ENCODE peak calls at places on chromosomes 6 and 20, in four cellular contexts. D is Peyer's patch, G is neuronal stem cell, J is aorta. W is an unnamed sample.

GRCh38 chr20:33689973-33690372 is 3.8 kb upstream of the E2F1 start:
- DNase-seq in D (no peak), G (no peak), J (no peak), W (no peak)

GRCh38 chr6:108039681-108040080 is 34.9 kb downstream of the OSTM1 start:
- DNase-seq in D (no peak), G (no peak), J (no peak), W (no peak)

GRCh38 chr6:148074735-148075134 is 267.9 kb upstream of the SASH1 start:
- DNase-seq in D (no peak), G (no peak), J (no peak), W (no peak)

GRCh38 chr6:134063966-134064445 is 11.6 kb upstream of the SLC2A12 start:
- DNase-seq in D (no peak), G (peak; percentile 64), J (peak; percentile 62), W (peak; percentile 81)

GRCh38 chr20:22763257-22763906 is 179.0 kb upstream of the FOXA2 start:
- DNase-seq in D (no peak), G (no peak), J (peak; percentile 67), W (no peak)

GRCh38 chr6:167815296-167815980 is 11.3 kb upstream of the AFDN start:
- DNase-seq in D (no peak), G (no peak), J (no peak), W (no peak)

GRCh38 chr20:50344232-50345071 is 153.8 kb downstream of the CEBPB start:
- DNase-seq in D (no peak), G (no peak), J (no peak), W (no peak)

GRCh38 chr20:15642099-15642498 is 931.1 kb downstream of the KIF16B start:
- DNase-seq in D (no peak), G (no peak), J (no peak), W (no peak)

GRCh38 chr6:153088796-153089195 is 42.3 kb downstream of the RGS17 start:
- DNase-seq in D (no peak), G (no peak), J (no peak), W (no peak)

GRCh38 chr20:43584448-43585138 is 6.1 kb upstream of the IFT52 start:
- DNase-seq in D (no peak), G (no peak), J (no peak), W (no peak)

GRCh38 chr6:42292002-42292735 is 74.5 kb upstream of the MRPS10 start:
- DNase-seq in D (no peak), G (no peak), J (no peak), W (no peak)

GRCh38 chr20:11890331-11891080 is 27.2 kb upstream of the BTBD3 start:
- DNase-seq in D (peak; percentile 92), G (peak; percentile 91), J (peak; percentile 92), W (peak; percentile 94)

GRCh38 chr6:22362361-22362760 is 65.5 kb upstream of the PRL start:
- DNase-seq in D (no peak), G (no peak), J (no peak), W (no peak)

GRCh38 chr6:79984261-79984660 is 20.2 kb upstream of the TTK start:
- DNase-seq in D (no peak), G (no peak), J (no peak), W (peak; percentile 17)

GRCh38 chr6:38180586-38180985 is 361.1 kb downstream of the ZFAND3 start:
- DNase-seq in D (no peak), G (no peak), J (no peak), W (no peak)

GRCh38 chr6:163715846-163716245 is 301.3 kb downstream of the QKI start:
- DNase-seq in D (no peak), G (no peak), J (no peak), W (no peak)

GRCh38 chr20:43442310-43442880 is 15.3 kb upstream of the SRSF6 start:
- DNase-seq in D (no peak), G (no peak), J (no peak), W (no peak)

GRCh38 chr6:159762681-159763293 is 942 bp downstream of the ACAT2 start:
- DNase-seq in D (no peak), G (no peak), J (peak; percentile 49), W (no peak)

GRCh38 chr6:131970460-131970859 is 19.3 kb upstream of the CCN2 start:
- DNase-seq in D (no peak), G (no peak), J (no peak), W (no peak)

GRCh38 chr20:44069203-44069931 is 117.6 kb downstream of the JPH2 start:
- DNase-seq in D (no peak), G (no peak), J (no peak), W (no peak)

GRCh38 chr6:114108119-114109002 is 137.4 kb upstream of the HDAC2 start:
- DNase-seq in D (peak; percentile 62), G (peak; percentile 53), J (peak; percentile 78), W (peak; percentile 72)

GRCh38 chr20:55676097-55676496 is 329.2 kb downstream of the CBLN4 start:
- DNase-seq in D (no peak), G (no peak), J (no peak), W (no peak)
- H3K9me3 ChIP-seq in D (no peaks in the 10 kb centered on the region), G (no peaks in the 10 kb centered on the region), J (no peaks in the 10 kb centered on the region), W (peaks cover 13% of the 10 kb centered on the region)

GRCh38 chr20:41336711-41337492 is 3.7 kb upstream of the LPIN3 start:
- DNase-seq in D (no peak), G (no peak), J (no peak), W (no peak)

GRCh38 chr20:41340327-41341055 is at the start of gene LPIN3:
- DNase-seq in D (peak; percentile 97), G (peak; percentile 91), J (peak; percentile 89), W (peak; percentile 89)

GRCh38 chr20:41335591-41335990 is 5.0 kb upstream of the LPIN3 start:
- DNase-seq in D (no peak), G (no peak), J (no peak), W (no peak)

GRCh38 chr20:41342474-41343464 is 2.1 kb downstream of the LPIN3 start:
- DNase-seq in D (no peak), G (no peak), J (peak; percentile 40), W (no peak)

DNA sequence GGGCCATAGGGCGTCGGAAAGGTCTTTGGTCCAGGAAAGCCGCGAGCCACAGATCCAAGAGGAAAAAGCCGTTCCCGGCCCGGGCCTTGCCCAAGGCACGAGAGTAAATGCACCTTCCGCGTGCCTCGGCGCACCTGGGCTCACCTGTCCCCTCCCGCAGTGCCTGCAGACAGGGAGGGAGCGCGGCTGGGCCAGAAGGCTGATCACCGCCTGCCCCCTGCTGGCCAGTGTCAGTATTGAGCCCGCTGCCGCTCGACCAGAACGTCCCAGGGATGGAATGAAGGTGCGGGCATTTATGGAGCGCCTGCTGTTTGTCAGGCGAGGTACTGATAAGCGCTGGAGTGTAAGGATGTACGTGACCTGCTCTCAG is 679 bp upstream of the LPIN3 start:
- DNase-seq in D (peak; percentile 98), G (peak; percentile 79), J (peak; percentile 86), W (peak; percentile 70)
- H3K27ac ChIP-seq in D (no peak overlapping the region), G (no peak overlapping the region), J (peak overlapping the region; percentile 55), W (no peak overlapping the region)

DNA sequence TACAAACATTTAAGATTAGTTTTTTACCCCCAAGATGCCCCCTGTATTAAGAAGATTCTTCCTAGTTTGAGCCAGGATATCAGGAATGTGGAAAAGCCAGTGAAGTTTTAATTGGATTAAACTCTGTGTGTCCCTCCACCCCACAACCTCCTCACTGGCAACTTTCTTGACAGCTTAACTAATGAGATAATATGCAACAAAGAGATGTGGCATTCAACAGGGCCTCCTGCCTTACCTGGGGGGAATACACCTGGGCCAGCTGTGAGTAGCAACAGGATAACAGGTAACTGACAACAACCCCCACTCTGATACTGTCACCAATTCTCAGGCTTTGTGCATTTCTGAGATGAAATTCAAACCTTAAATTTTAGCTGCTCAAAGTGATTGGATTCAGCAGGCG is 512.3 kb downstream of the TFAP2B start:
- DNase-seq in D (no peak), G (no peak), J (no peak), W (no peak)
- H3K4me3 ChIP-seq in D (no peak overlapping the region), G (no peak overlapping the region), J (no peak overlapping the region), W (no peak overlapping the region)

DNA sequence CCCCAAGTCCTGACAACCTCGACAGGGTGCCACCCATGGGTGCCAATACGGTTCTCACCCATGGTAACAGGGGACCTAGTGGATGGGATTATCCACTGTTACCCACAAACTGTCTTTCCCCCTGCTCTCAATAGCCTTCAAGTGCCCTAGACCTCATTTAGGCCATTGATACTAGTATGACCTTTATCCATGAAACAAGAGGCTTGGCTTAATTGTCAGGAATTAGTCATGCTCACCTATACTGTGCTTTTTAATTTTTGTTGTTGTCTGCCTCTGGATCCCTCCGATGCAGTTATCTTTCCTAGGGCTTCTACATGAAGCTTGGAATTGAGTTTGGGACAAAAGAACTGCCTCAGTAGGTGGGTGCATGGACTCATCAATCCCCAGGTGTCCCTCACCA is 11.8 kb upstream of the IL22RA2 start:
- DNase-seq in D (no peak), G (no peak), J (no peak), W (no peak)
- H3K9me3 ChIP-seq in D (no peaks in the 10 kb centered on the region), G (peaks cover 10% of the 10 kb centered on the region), J (peaks cover 5% of the 10 kb centered on the region), W (peaks cover 59% of the 10 kb centered on the region)

GRCh38 chr20:62392621-62393164 is 5.8 kb downstream of the RPS21 start:
- DNase-seq in D (no peak), G (no peak), J (no peak), W (no peak)
- H3K27ac ChIP-seq in D (no peak overlapping the region), G (no peak overlapping the region), J (no peak overlapping the region), W (no peak overlapping the region)